ENCODE peak calls at places on chromosomes 1 and 21, in ten cellular contexts. Z is stomach, Y is kidney epithelial cell, S is coronary artery, R is BJ, W is BE2C, V is IMR-90, Q is PC-3, K is astrocyte of the spinal cord, E is heart left ventricle. M is an unnamed sample.

GRCh38 chr1:8394456-8395321 is 76.8 kb downstream of the SLC45A1 start:
- DNase-seq in S (no peak), R (peak; percentile 84), Y (no peak), Q (peak; percentile 93), W (no peak), Z (no peak), V (peak; percentile 96), E (no peak), K (peak; percentile 93), M (peak; percentile 95)

GRCh38 chr1:993379-993995 is 6.4 kb downstream of the HES4 start:
- DNase-seq in S (no peak), V (peak; percentile 25), R (no peak), W (no peak), Z (no peak), E (no peak), Y (no peak), K (no peak), Q (no peak), M (no peak)

GRCh38 chr1:21518774-21519455 is 9.7 kb downstream of the ALPL start:
- DNase-seq in K (no peak), V (no peak), R (no peak), E (no peak), Y (no peak), Q (no peak), Z (no peak), W (no peak), S (no peak), M (no peak)

GRCh38 chr1:32351859-32352745 is 10.2 kb downstream of the FAM229A start:
- DNase-seq in E (peak; percentile 57), W (peak; percentile 42), V (peak; percentile 45), R (no peak), Z (peak; percentile 38), K (peak; percentile 44), S (no peak), Y (no peak), Q (peak; percentile 32), M (peak; percentile 40)

GRCh38 chr1:80445021-80445420 is 1355.7 kb upstream of the ADGRL2 start:
- DNase-seq in Y (peak; percentile 21), S (no peak), W (no peak), Z (no peak), E (no peak), R (no peak), Q (no peak), V (no peak), K (peak; percentile 15), M (no peak)

GRCh38 chr1:22104865-22105437 is 37.9 kb downstream of the WNT4 start:
- DNase-seq in K (no peak), V (no peak), E (no peak), Q (no peak), Y (no peak), S (no peak), Z (no peak), W (no peak), R (no peak), M (no peak)

GRCh38 chr1:181141431-181141910 is 53.0 kb downstream of the IER5 start:
- DNase-seq in S (no peak), W (no peak), Y (no peak), R (no peak), Z (peak; percentile 39), K (peak; percentile 80), Q (peak; percentile 76), V (peak; percentile 95), E (peak; percentile 68), M (peak; percentile 59)

GRCh38 chr1:204294371-204294770 is 65.4 kb downstream of the PLEKHA6 start:
- DNase-seq in K (peak; percentile 75), Z (no peak), Y (no peak), Q (peak; percentile 98), W (no peak), V (peak; percentile 97), R (peak; percentile 90), E (peak; percentile 39), S (no peak), M (peak; percentile 93)

GRCh38 chr1:162716123-162716522 is 74.4 kb upstream of the HSD17B7 start:
- DNase-seq in Y (no peak), V (no peak), Q (no peak), K (no peak), Z (no peak), R (no peak), S (no peak), E (no peak), W (no peak), M (peak; percentile 32)

GRCh38 chr1:199041173-199041914 is 402.5 kb downstream of the PTPRC start:
- DNase-seq in R (no peak), E (no peak), S (no peak), W (no peak), Y (no peak), Q (no peak), V (no peak), K (peak; percentile 34), Z (no peak), M (peak; percentile 24)

GRCh38 chr1:193141804-193142203 is 20.0 kb downstream of the CDC73 start:
- DNase-seq in Q (no peak), K (no peak), E (no peak), R (no peak), S (no peak), Z (no peak), V (no peak), W (no peak), Y (no peak), M (no peak)
- H3K4me3 ChIP-seq in Q (no peak overlapping the region), K (no peak overlapping the region), E (no peak overlapping the region), R (no peak overlapping the region), S (no peak overlapping the region), Z (no peak overlapping the region), V (no peak overlapping the region), W (no peak overlapping the region), Y (no peak overlapping the region), M (no peak overlapping the region)

DNA sequence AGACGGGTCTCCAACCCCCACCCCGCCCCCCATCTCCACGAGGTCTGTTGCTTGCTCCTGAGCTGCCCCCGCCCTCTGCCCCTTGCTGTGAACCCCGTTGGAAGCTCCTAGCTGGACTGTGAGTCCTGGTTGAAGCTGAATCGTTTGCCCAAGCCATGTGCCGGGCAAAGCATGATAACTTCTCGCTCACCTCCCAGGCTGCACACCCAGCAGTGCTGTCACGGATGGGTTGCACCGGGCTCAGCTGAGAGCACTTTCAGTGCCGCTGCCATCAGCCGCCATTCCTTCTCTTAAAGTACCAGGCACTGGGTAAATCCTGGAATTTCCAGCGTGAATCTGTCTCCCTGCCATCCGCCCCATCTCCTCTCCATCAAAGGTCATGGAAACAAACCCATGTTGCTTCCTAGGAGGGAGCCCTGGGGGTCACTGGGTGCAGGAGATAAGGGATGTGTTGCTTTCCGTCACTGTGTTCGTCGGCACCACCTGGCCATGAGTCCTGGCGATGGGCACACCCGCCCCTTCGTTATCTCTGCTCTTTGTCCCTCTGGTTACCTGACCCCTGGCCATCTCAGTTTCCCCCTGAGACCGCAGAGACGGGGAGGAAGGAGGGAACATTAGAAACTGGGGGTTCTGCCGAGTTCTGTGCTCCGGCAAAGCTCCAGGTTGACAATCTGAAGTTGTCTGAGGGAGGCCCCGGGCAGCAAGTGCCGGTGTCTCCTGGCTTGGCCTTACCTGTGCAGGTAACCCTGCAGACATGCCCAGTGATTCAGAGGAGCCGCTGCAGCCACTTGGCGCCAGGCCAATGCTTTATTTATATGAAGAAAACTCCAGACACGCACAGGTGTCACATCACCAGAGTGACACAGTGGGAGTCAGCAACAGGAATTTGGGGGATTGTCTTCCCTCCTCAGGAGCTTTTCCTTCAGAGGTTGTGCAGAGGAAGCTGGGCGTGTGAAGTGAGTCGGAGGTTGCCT is 2.7 kb downstream of the PDE9A start:
- DNase-seq in R (no peak), S (no peak), E (no peak), K (no peak), Z (no peak), Q (peak; percentile 86), V (no peak), Y (no peak), W (no peak), M (no peak)
- H3K4me3 ChIP-seq in R (no peak overlapping the region), S (no peak overlapping the region), E (no peak overlapping the region), K (no peak overlapping the region), Z (peak overlapping the region; percentile 72), Q (peak overlapping the region; percentile 7), V (no peak overlapping the region), Y (no peak overlapping the region), W (no peak overlapping the region), M (no peak overlapping the region)

GRCh38 chr1:156815307-156815826 is 1.3 kb downstream of the SH2D2A start:
- DNase-seq in Q (peak; percentile 69), Y (no peak), W (no peak), V (peak; percentile 90), Z (no peak), E (peak; percentile 81), K (peak; percentile 59), S (no peak), R (peak; percentile 66), M (peak; percentile 88)
- H3K4me3 ChIP-seq in Q (no peak overlapping the region), Y (no peak overlapping the region), W (no peak overlapping the region), V (no peak overlapping the region), Z (no peak overlapping the region), E (peak overlapping the region; percentile 35), K (no peak overlapping the region), S (peak overlapping the region; percentile 51), R (no peak overlapping the region), M (no peak overlapping the region)

DNA sequence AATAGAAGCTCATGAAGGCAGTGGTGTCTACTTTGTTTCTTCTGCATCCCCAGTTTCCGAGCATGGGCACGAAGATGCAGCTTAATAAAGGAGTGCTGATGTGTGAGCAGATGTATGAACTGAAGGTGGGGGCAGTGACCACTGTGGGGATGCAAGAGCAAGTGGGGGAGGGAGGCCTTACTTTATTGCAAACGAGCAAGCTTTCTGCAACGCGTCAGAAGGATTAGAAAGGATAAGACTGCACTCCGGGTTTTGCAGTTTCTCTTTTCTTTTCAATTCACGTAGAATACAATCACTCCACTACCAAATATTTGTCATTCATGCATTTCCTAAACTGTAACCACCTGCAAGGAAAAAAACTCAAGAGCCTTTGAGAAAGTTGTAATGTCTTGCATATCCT is 4.3 kb upstream of the OR2C3 start:
- DNase-seq in E (no peak), W (no peak), Q (no peak), Y (no peak), V (no peak), R (no peak), Z (no peak), K (no peak), S (no peak), M (no peak)
- H3K4me3 ChIP-seq in E (no peak overlapping the region), W (no peak overlapping the region), Q (no peak overlapping the region), Y (no peak overlapping the region), V (no peak overlapping the region), R (no peak overlapping the region), Z (no peak overlapping the region), K (no peak overlapping the region), S (no peak overlapping the region), M (no peak overlapping the region)

DNA sequence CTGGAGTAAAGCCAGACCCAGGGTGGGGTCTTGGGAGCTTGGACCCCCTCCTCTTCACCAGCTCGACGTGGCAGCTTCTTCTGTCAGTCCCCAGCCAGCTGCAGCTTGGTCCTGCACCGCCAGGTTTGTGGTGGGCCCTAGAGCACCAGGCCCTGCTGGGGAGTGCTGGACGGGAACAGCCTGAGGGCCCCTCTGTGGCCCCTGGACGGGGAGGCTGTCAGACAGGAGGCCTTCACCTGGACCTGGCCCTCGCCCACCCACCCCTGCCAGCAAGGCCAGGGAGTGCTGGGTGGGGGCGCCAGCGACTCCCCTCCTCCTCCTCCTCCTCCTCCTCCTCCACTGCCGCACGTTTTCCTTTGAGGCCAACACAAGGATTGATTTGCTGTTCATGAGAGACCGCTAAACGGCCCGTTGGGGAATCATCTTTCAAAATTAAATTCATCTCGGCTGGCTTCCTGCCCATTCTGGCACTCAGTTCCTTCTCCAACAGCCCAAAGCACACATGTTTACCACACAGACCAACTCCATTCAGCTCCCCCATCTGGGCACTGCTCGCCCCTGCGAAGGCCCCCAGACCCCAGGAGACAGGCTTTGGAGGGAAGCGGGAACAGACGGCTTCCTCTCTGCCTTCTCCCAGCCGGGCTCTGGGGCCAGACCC is 1.0 kb downstream of the MEGF6 start:
- DNase-seq in R (no peak), S (no peak), K (no peak), Y (no peak), Z (no peak), E (no peak), Q (no peak), W (no peak), V (no peak), M (peak; percentile 46)
- H3K4me3 ChIP-seq in R (no peak overlapping the region), S (peak overlapping the region; percentile 69), K (no peak overlapping the region), Y (no peak overlapping the region), Z (peak overlapping the region; percentile 41), E (no peak overlapping the region), Q (peak overlapping the region; percentile 73), W (no peak overlapping the region), V (no peak overlapping the region), M (no peak overlapping the region)

M was measured in cardiac fibroblast.